ENCODE peak calls at places on chromosomes 13 and 19, in five cellular contexts. Q is A549, O is GM12878, V is K562, H is HepG2. I is an unnamed sample. For H3K4me1, the result is how much of the 10 kb centered on the place peaks cover.

GRCh38 chr13:112747256-112747655 is 57.4 kb downstream of the ATP11A start:
- DNase-seq in Q (no peak), H (no peak), V (no peak), O (no peak), I (no peak)

GRCh38 chr19:708154-709141 is at the start of gene PALM:
- DNase-seq in O (no peak), V (peak), Q (no peak), H (peak), I (peak)

GRCh38 chr13:106096661-106097092 is 438.8 kb downstream of the EFNB2 start:
- DNase-seq in H (no peak), O (no peak), Q (peak), V (no peak), I (no peak)

GRCh38 chr13:113453962-113454361 is 674 bp upstream of the ADPRHL1 start:
- DNase-seq in H (no peak), Q (no peak), O (no peak), V (no peak), I (no peak)

GRCh38 chr13:33194820-33195692 is 90.5 kb downstream of the STARD13 start:
- DNase-seq in V (no peak), H (peak), O (peak), Q (no peak), I (no peak)

GRCh38 chr19:35254341-35255297 is 5.8 kb downstream of the LSR start:
- DNase-seq in H (no peak), O (no peak), V (no peak), Q (no peak), I (no peak)

GRCh38 chr19:42657551-42657950 is 62.8 kb upstream of the CEACAM8 start:
- DNase-seq in Q (no peak), H (no peak), O (no peak), V (no peak), I (no peak)

GRCh38 chr19:31519216-31519615 is 170.0 kb upstream of the TSHZ3 start:
- DNase-seq in Q (no peak), O (no peak), V (no peak), H (no peak), I (no peak)

GRCh38 chr13:67223024-67223423 is 7.1 kb downstream of the PCDH9 start:
- DNase-seq in H (no peak), O (no peak), Q (no peak), V (no peak), I (no peak)

GRCh38 chr19:50836543-50837195 is 3.3 kb upstream of the KLK15 start:
- DNase-seq in O (no peak), Q (no peak), H (no peak), V (no peak), I (peak)

GRCh38 chr13:48838193-48839000 is 137.3 kb upstream of the FNDC3A start:
- DNase-seq in V (no peak), Q (no peak), O (no peak), H (no peak), I (no peak)

GRCh38 chr19:920051-920857 is 3.1 kb downstream of the KISS1R start:
- DNase-seq in O (no peak), V (no peak), Q (no peak), H (no peak), I (peak)

GRCh38 chr19:5963855-5964254 is 14.1 kb downstream of the RANBP3 start:
- DNase-seq in O (no peak), V (no peak), Q (no peak), H (no peak), I (no peak)

GRCh38 chr19:5967571-5967970 is 10.4 kb downstream of the RANBP3 start:
- DNase-seq in H (no peak), Q (no peak), O (no peak), V (no peak), I (no peak)

GRCh38 chr19:5966941-5967340 is 11.0 kb downstream of the RANBP3 start:
- DNase-seq in H (no peak), V (no peak), Q (no peak), O (no peak), I (no peak)

GRCh38 chr19:5966215-5966614 is 11.7 kb downstream of the RANBP3 start:
- DNase-seq in Q (no peak), V (no peak), O (no peak), H (no peak), I (no peak)

GRCh38 chr19:5964816-5965565 is 12.9 kb downstream of the RANBP3 start:
- DNase-seq in O (no peak), Q (no peak), H (no peak), V (no peak), I (no peak)
- H3K4me1 ChIP-seq in O (under half), Q (under half), H (half or more), V (under half), I (under half)

DNA sequence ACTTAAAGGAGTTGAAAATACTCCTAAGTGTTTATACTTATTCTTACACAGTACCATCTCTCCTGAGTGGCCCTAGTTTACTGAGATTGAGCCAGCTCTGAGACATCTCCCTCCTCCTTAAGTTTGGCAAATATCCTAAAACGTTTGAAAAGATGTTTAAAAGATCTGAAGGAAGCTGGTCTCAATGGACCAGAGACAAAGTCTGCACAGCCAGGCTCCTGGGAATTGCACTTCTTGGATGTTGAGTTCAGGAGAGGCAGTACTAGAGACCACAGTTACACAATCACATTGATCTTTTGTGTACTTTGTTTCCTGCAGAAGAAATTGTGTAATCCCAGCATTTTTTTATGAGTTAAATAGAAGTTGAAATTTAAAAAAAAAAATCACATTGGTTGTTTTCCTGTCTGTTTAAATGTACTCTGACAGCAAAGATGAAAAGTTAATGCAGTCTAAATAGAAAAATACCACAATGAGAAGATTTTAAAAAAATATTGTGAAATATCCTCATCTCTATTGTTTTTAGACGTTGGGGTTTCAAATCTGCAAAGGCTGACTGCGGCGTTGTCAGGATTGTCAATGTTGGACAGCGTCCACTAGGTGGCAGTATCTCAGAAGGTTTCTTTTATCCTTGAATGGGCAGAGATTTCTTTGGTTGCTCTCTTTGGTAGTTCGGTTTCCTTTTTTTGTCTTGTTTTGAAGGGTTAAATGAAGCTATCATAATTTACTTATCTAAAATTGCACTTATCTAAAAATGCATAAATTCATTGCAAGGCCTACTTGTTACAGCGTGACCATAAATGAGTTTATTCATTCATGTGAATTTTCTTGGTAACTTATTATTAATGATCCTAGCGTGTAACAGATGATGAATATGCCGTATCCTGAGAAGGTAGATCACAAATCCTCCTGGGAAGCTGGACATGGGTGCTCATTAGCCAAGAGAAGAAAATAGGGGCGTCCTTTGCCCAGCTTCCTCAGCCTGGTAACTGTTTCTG is 20.9 kb downstream of the TNFSF11 start:
- DNase-seq in V (peak), O (peak), H (peak), Q (peak), I (peak)
- TF ChIP-seq JUNB in V (no peak), O (no peak), H (no peak), Q (no peak), I (no peak)

GRCh38 chr19:10473192-10473591 is 30.0 kb downstream of the KEAP1 start:
- DNase-seq in O (no peak), Q (no peak), H (no peak), V (no peak), I (no peak)

GRCh38 chr19:10474962-10475451 is 28.1 kb downstream of the KEAP1 start:
- DNase-seq in O (no peak), H (no peak), V (peak), Q (no peak), I (no peak)

GRCh38 chr19:10467104-10467706 is 36.0 kb downstream of the KEAP1 start:
- DNase-seq in H (no peak), O (no peak), Q (no peak), V (no peak), I (no peak)

GRCh38 chr19:10468133-10468532 is 35.0 kb downstream of the KEAP1 start:
- DNase-seq in O (no peak), V (no peak), H (no peak), Q (no peak), I (peak)

GRCh38 chr19:10471909-10472308 is 31.2 kb downstream of the KEAP1 start:
- DNase-seq in O (no peak), Q (peak), V (peak), H (peak), I (peak)
- TF ChIP-seq CTCF in O (peak), Q (peak), V (peak), H (peak), I (peak)

GRCh38 chr13:41011382-41011956 is 7.6 kb downstream of the ELF1 start:
- DNase-seq in V (no peak), H (no peak), O (no peak), Q (no peak), I (no peak)

GRCh38 chr13:41008349-41008980 is 10.7 kb downstream of the ELF1 start:
- DNase-seq in V (no peak), H (peak), O (no peak), Q (no peak), I (no peak)

GRCh38 chr13:41013834-41014233 is 5.3 kb downstream of the ELF1 start:
- DNase-seq in V (no peak), O (no peak), H (no peak), Q (no peak), I (no peak)

GRCh38 chr13:41015920-41016319 is 3.2 kb downstream of the ELF1 start:
- DNase-seq in H (no peak), O (no peak), Q (no peak), V (no peak), I (no peak)

GRCh38 chr13:41012536-41012935 is 6.6 kb downstream of the ELF1 start:
- DNase-seq in O (no peak), Q (no peak), V (no peak), H (no peak), I (no peak)
- H3K4me1 ChIP-seq in O (under half), Q (under half), V (under half), H (half or more), I (under half)

GRCh38 chr13:29081036-29081435 is 260.9 kb downstream of the MTUS2 start:
- DNase-seq in O (peak), V (no peak), H (no peak), Q (no peak), I (no peak)
- TF ChIP-seq JUNB in O (no peak), V (no peak), H (no peak), Q (no peak), I (no peak)

I was measured in GM23338.